ENCODE peak calls at places on chromosomes 6 and 20, in seven cellular contexts. K is RWPE1; V is heart right ventricle; X is mucosa of descending colon; J is CD4-positive, alpha-beta T cell; Z is lower lobe of right lung; W is Panc1. G is an unnamed sample.

GRCh38 chr20:48684501-48685041 is 143.2 kb downstream of the PREX1 start:
- DNase-seq in K (no peak), J (no peak), V (no peak), W (no peak), X (peak), Z (peak), G (no peak)

GRCh38 chr20:64105846-64106434 is 1.4 kb downstream of the NPBWR2 start:
- DNase-seq in Z (peak), X (peak), J (no peak), W (no peak), K (no peak), V (no peak), G (no peak)

GRCh38 chr20:40758790-40759189 is 69.8 kb upstream of the MAFB start:
- DNase-seq in J (no peak), W (no peak), X (no peak), K (no peak), V (no peak), Z (no peak), G (no peak)

GRCh38 chr6:45548657-45549515 is 171.2 kb upstream of the SUPT3H start:
- DNase-seq in V (no peak), J (no peak), W (no peak), X (no peak), Z (no peak), K (no peak), G (no peak)

GRCh38 chr6:35360349-35361138 is 18.2 kb downstream of the PPARD start:
- DNase-seq in X (no peak), K (no peak), Z (peak), W (no peak), J (no peak), V (peak), G (no peak)

GRCh38 chr6:149285626-149286025 is 31.9 kb upstream of the TAB2 start:
- DNase-seq in W (no peak), Z (no peak), X (no peak), V (no peak), J (no peak), K (no peak), G (no peak)

GRCh38 chr6:138493413-138493812 is 5.9 kb downstream of the NHSL1 start:
- DNase-seq in W (no peak), Z (no peak), K (peak), X (no peak), J (no peak), V (peak), G (no peak)

GRCh38 chr20:38997622-38998021 is 35.5 kb downstream of the DHX35 start:
- DNase-seq in X (no peak), J (no peak), Z (no peak), V (no peak), K (no peak), W (no peak), G (peak)

GRCh38 chr6:34791164-34791841 is 580 bp upstream of the BLTP3A start:
- DNase-seq in V (peak), Z (peak), K (no peak), X (peak), J (peak), W (no peak), G (no peak)

GRCh38 chr20:50876063-50876685 is 55.1 kb downstream of the ADNP start:
- DNase-seq in V (no peak), J (no peak), X (no peak), Z (no peak), W (no peak), K (no peak), G (no peak)

GRCh38 chr20:62339647-62340062 is 27.5 kb downstream of the LAMA5 start:
- DNase-seq in J (no peak), V (no peak), Z (no peak), K (no peak), W (no peak), X (no peak), G (no peak)

GRCh38 chr6:118542184-118542952 is 5.7 kb upstream of the PLN start:
- DNase-seq in V (no peak), X (no peak), K (no peak), J (no peak), Z (no peak), W (no peak), G (no peak)

GRCh38 chr20:4014031-4014474 is 1.3 kb downstream of the RNF24 start:
- DNase-seq in J (no peak), X (no peak), V (peak), Z (no peak), K (peak), W (peak), G (peak)

GRCh38 chr20:53611449-53611894 is 17.8 kb upstream of the ZNF217 start:
- DNase-seq in X (no peak), V (peak), W (peak), J (no peak), Z (no peak), K (peak), G (peak)

GRCh38 chr6:17032595-17033591 is 69.0 kb upstream of the STMND1 start:
- DNase-seq in V (peak), Z (peak), J (no peak), K (peak), W (peak), X (no peak), G (no peak)

GRCh38 chr6:21159465-21159864 is 434.1 kb upstream of the SOX4 start:
- DNase-seq in K (no peak), J (no peak), Z (no peak), X (no peak), V (no peak), W (no peak), G (no peak)

GRCh38 chr20:53655909-53656652 is 62.4 kb upstream of the ZNF217 start:
- DNase-seq in K (no peak), V (no peak), W (no peak), Z (no peak), J (no peak), X (no peak), G (no peak)

GRCh38 chr6:145367149-145367548 is 368.2 kb downstream of the EPM2A start:
- DNase-seq in Z (no peak), K (no peak), V (no peak), W (no peak), X (no peak), J (no peak), G (no peak)

GRCh38 chr20:46285072-46285471 is 23.2 kb downstream of the CDH22 start:
- DNase-seq in X (no peak), J (no peak), W (no peak), Z (no peak), K (no peak), V (no peak), G (no peak)
- TF ChIP-seq CTCF in X (no peak), J (no peak), W (no peak), Z (no peak), K (no peak), V (no peak), G (no peak)

DNA sequence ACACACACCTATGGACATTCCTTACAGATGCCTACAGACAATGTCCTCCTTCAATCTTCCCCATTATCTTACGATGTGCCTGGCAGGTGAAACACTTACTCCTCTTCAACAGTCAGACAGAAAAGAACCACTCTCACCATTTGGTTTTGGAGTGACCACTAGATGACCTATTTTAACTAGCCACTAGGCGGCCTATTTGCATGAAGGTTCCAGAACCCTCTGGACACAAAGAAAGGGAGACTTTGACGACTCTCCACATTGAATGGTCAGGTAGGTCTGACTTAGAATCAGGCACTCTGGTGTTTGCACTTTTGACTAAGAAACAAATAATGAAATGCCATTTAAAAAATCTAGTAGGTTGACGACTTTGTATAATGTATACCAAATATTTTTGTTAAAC is 42.0 kb downstream of the PNLDC1 start:
- DNase-seq in X (no peak), V (no peak), Z (no peak), W (no peak), J (no peak), K (no peak), G (no peak)
- TF ChIP-seq CTCF in X (no peak), V (peak), Z (peak), W (peak), J (no peak), K (peak), G (no peak)

DNA sequence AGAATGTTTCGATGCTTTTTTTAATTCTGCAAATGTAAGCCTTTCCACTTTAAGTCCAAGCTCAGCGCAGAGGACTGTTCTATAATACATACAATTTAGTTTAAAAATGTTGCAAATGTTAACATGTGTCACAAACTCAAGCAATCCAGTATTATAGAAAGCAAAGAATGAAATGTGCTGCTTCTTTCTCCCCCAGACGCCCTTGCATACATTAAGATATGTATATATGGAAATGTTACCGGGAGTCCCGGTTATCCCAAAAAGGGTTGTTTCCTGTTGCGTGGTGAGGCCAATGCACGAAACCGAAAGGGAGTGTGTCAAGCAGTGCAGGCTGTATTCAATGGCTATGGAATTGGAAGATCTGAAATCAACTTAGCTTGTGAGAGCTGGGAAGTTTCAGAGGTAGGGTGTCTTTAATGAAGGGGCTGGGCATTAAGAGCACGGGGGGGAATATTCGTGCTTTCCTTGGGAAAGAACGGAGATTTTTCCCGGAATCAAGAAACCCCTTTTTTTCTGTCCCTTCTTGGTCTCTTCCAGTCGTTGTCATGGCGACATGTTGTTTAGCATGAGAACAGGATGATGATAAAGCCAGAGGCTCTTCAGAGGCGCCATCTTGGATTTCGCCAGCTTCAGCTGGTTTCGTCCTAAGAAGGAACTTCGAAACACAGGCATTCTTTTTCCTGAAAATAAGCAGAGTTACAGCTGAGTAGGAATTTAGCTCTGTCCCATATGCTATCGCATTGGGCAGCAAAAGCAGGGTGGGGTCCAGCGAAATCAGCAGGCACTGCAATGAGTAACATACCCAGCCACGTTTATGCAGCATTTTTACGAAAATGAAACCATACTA is 10.1 kb upstream of the NQO2 start:
- DNase-seq in V (peak), K (peak), X (peak), Z (peak), W (peak), J (peak), G (peak)
- TF ChIP-seq CTCF in V (no peak), K (peak), X (no peak), Z (peak), W (peak), J (peak), G (no peak)

DNA sequence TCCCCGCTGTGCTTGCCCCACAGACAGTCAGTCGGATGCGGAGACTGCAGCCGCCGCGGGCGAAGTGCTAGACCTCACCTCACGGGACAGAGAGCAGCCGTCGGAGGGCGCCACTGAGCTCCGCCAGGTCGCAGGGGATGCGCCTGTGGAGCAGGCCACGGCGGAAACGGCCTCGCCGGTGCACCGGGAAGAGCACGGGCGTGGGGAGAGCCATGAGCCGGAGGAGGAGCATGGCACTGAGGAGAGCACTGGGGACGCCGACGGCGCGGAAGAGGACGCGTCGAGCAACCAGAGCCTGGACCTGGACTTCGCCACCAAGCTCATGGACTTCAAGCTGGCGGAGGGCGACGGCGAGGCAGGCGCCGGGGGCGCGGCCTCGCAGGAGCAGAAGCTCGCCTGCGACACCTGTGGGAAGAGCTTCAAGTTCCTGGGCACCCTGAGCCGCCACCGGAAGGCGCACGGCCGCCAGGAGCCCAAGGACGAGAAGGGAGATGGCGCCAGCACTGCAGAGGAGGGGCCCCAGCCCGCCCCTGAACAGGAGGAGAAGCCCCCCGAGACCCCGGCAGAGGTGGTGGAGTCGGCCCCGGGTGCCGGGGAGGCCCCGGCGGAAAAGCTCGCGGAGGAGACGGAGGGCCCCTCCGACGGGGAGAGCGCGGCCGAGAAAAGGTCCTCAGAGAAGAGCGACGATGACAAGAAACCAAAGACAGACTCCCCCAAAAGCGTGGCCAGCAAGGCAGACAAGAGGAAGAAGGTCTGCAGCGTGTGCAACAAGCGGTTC is 66.4 kb downstream of the SSR1 start:
- DNase-seq in Z (peak), V (no peak), X (peak), W (no peak), K (no peak), J (no peak), G (no peak)
- TF ChIP-seq CTCF in Z (no peak), V (no peak), X (no peak), W (no peak), K (no peak), J (no peak), G (peak)

GRCh38 chr6:9924971-9925370 is 489.9 kb downstream of the TFAP2A start:
- DNase-seq in W (no peak), K (no peak), X (no peak), Z (no peak), V (no peak), J (no peak), G (no peak)
- TF ChIP-seq CTCF in W (no peak), K (no peak), X (no peak), Z (no peak), V (no peak), J (no peak), G (no peak)

GRCh38 chr6:56756791-56757582 is 114.3 kb upstream of the DST start:
- DNase-seq in Z (no peak), X (no peak), J (no peak), W (no peak), K (no peak), V (no peak), G (no peak)

GRCh38 chr6:56756219-56756789 is 113.6 kb upstream of the DST start:
- DNase-seq in V (no peak), K (no peak), X (no peak), W (no peak), Z (no peak), J (no peak), G (no peak)

GRCh38 chr6:56758553-56758952 is 115.9 kb upstream of the DST start:
- DNase-seq in V (no peak), J (no peak), X (no peak), Z (no peak), K (no peak), W (no peak), G (no peak)

GRCh38 chr6:56758120-56758519 is 115.4 kb upstream of the DST start:
- DNase-seq in W (no peak), J (no peak), Z (no peak), V (no peak), K (no peak), X (no peak), G (no peak)

GRCh38 chr6:56757585-56757984 is 114.9 kb upstream of the DST start:
- DNase-seq in Z (no peak), J (no peak), V (no peak), W (peak), X (no peak), K (no peak), G (no peak)
- TF ChIP-seq CTCF in Z (peak), J (no peak), V (peak), W (peak), X (peak), K (no peak), G (no peak)

GRCh38 chr6:14265049-14266021 is 147.8 kb downstream of the CD83 start:
- DNase-seq in Z (no peak), X (no peak), K (no peak), W (no peak), V (no peak), J (no peak), G (no peak)
- TF ChIP-seq CTCF in Z (no peak), X (no peak), K (no peak), W (no peak), V (no peak), J (no peak), G (peak)

DNA sequence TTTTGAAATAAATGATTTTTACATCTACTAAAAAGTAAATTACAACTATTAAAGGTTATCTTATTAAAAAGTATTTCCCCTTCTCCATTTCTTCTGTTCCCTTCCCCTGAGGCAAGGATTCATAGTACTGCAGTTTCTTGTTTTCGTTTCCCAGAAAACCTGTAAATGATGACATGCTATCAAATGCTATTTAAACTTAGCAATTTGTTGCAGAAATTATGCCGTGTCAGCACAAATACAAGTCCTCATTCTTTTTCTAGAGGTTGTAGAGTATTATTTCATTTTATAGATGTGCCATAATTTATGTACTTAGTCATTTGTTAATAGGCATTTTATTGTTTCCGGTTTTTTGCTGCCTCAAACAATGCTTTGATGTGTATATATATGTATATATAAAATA is 268.4 kb downstream of the PLCB1 start:
- DNase-seq in X (no peak), W (no peak), Z (no peak), V (no peak), J (no peak), K (no peak), G (no peak)
- TF ChIP-seq CTCF in X (no peak), W (no peak), Z (no peak), V (no peak), J (no peak), K (no peak), G (no peak)

G was measured in DND-41.